ENCODE peak calls at places on chromosome X, in nine cellular contexts. T, W, F, N, R, Y, H, G and S are unnamed samples.

GRCh38 chrX:113982766-113983165 is 601.1 kb upstream of the HTR2C start:
- DNase-seq in R (no peak), H (no peak), T (no peak), W (no peak), N (no peak), Y (no peak), G (no peak), F (no peak), S (no peak)

GRCh38 chrX:42531431-42531830 is 246.5 kb downstream of the PPP1R2C start:
- DNase-seq in R (no peak), T (no peak), N (no peak), Y (no peak), W (no peak), H (no peak), G (no peak), F (no peak), S (no peak)

GRCh38 chrX:39133971-39134370 is 332.7 kb downstream of the MID1IP1 start:
- DNase-seq in Y (peak; percentile 11), F (no peak), N (no peak), G (no peak), W (no peak), R (no peak), T (no peak), H (peak; percentile 53), S (peak; percentile 66)

GRCh38 chrX:153687121-153688039 is at the start of gene SLC6A8:
- DNase-seq in W (peak; percentile 49), Y (peak; percentile 38), T (peak; percentile 9), F (peak; percentile 42), N (peak; percentile 70), R (peak; percentile 63), G (peak; percentile 51), H (peak; percentile 65), S (peak; percentile 78)

GRCh38 chrX:41064028-41064427 is 21.2 kb upstream of the USP9X start:
- DNase-seq in N (no peak), R (no peak), G (no peak), F (no peak), H (no peak), Y (no peak), T (no peak), W (no peak), S (no peak)

GRCh38 chrX:46573896-46574336 is 351 bp downstream of the CHST7 start:
- DNase-seq in G (no peak), Y (peak; percentile 55), T (no peak), F (peak; percentile 54), W (peak; percentile 50), N (peak; percentile 52), H (peak; percentile 62), R (peak; percentile 57), S (peak; percentile 45)

GRCh38 chrX:119755981-119756533 is 2.3 kb upstream of the SOWAHD start:
- DNase-seq in R (peak; percentile 82), T (no peak), Y (peak; percentile 20), H (no peak), F (no peak), W (no peak), N (peak; percentile 6), G (peak; percentile 60), S (no peak)

GRCh38 chrX:100296183-100296753 is 113.8 kb downstream of the PCDH19 start:
- DNase-seq in R (no peak), F (no peak), N (no peak), Y (no peak), H (peak; percentile 9), G (no peak), W (no peak), T (no peak), S (no peak)

GRCh38 chrX:142593470-142593869 is 388.4 kb upstream of the MAGEC2 start:
- DNase-seq in W (no peak), Y (no peak), F (no peak), H (no peak), R (no peak), N (no peak), T (no peak), G (no peak), S (no peak)